ENCODE peak calls at places on chromosomes 4 and X, in six cellular contexts. One of them, this sample, is unnamed.
A peak's percentile ranks its signal among the peaks of the same experiment; 100 is the strongest.

GRCh38 chr4:54971474-54971950 is 153.9 kb downstream of the KDR start:
- DNase-seq in cardiac muscle cell: peak; percentile 74
- DNase-seq in CD8-positive, alpha-beta T cell: no peak
- DNase-seq in fibroblast of mammary gland: peak; percentile 63
- DNase-seq in GM10248: peak; percentile 15
- DNase-seq in HFFc6: peak; percentile 20
- DNase-seq in this sample: no peak

GRCh38 chr4:7273741-7274297 is 81.5 kb downstream of the SORCS2 start:
- DNase-seq in fibroblast of mammary gland: no peak
- DNase-seq in cardiac muscle cell: no peak
- DNase-seq in CD8-positive, alpha-beta T cell: no peak
- DNase-seq in GM10248: no peak
- DNase-seq in HFFc6: no peak
- DNase-seq in this sample: no peak

GRCh38 chr4:185811509-185812364 is at the start of gene SORBS2:
- DNase-seq in CD8-positive, alpha-beta T cell: no peak
- DNase-seq in GM10248: peak; percentile 53
- DNase-seq in fibroblast of mammary gland: peak; percentile 33
- DNase-seq in cardiac muscle cell: peak; percentile 74
- DNase-seq in HFFc6: peak; percentile 28
- DNase-seq in this sample: peak; percentile 26

GRCh38 chrX:1418901-1419544 is 27.1 kb upstream of the SLC25A6 start:
- DNase-seq in fibroblast of mammary gland: no peak
- DNase-seq in HFFc6: no peak
- DNase-seq in CD8-positive, alpha-beta T cell: no peak
- DNase-seq in cardiac muscle cell: no peak
- DNase-seq in GM10248: no peak
- DNase-seq in this sample: no peak

GRCh38 chr4:118587946-118588345 is 97.2 kb upstream of the METTL14 start:
- DNase-seq in GM10248: no peak
- DNase-seq in cardiac muscle cell: no peak
- DNase-seq in fibroblast of mammary gland: no peak
- DNase-seq in CD8-positive, alpha-beta T cell: no peak
- DNase-seq in HFFc6: no peak
- DNase-seq in this sample: no peak

GRCh38 chrX:20197641-20198210 is 56.1 kb upstream of the EIF1AX start:
- DNase-seq in CD8-positive, alpha-beta T cell: no peak
- DNase-seq in HFFc6: peak; percentile 10
- DNase-seq in cardiac muscle cell: no peak
- DNase-seq in GM10248: no peak
- DNase-seq in fibroblast of mammary gland: no peak
- DNase-seq in this sample: no peak

GRCh38 chrX:103628386-103629290 is at the start of gene TCEAL1:
- DNase-seq in CD8-positive, alpha-beta T cell: peak; percentile 31
- DNase-seq in HFFc6: no peak
- DNase-seq in fibroblast of mammary gland: peak; percentile 42
- DNase-seq in GM10248: peak; percentile 30
- DNase-seq in cardiac muscle cell: peak; percentile 37
- DNase-seq in this sample: peak; percentile 23

GRCh38 chr4:126271266-126271665 is 956.5 kb downstream of the FAT4 start:
- DNase-seq in fibroblast of mammary gland: no peak
- DNase-seq in GM10248: no peak
- DNase-seq in HFFc6: no peak
- DNase-seq in CD8-positive, alpha-beta T cell: no peak
- DNase-seq in cardiac muscle cell: peak; percentile 7
- DNase-seq in this sample: no peak

GRCh38 chr4:41358626-41359025 is 101.9 kb downstream of the UCHL1 start:
- DNase-seq in fibroblast of mammary gland: no peak
- DNase-seq in HFFc6: no peak
- DNase-seq in CD8-positive, alpha-beta T cell: no peak
- DNase-seq in GM10248: no peak
- DNase-seq in cardiac muscle cell: no peak
- DNase-seq in this sample: no peak

GRCh38 chr4:134955059-134955458 is 753.5 kb upstream of the PABPC4L start:
- DNase-seq in fibroblast of mammary gland: no peak
- DNase-seq in cardiac muscle cell: no peak
- DNase-seq in GM10248: no peak
- DNase-seq in HFFc6: no peak
- DNase-seq in CD8-positive, alpha-beta T cell: no peak
- DNase-seq in this sample: no peak

GRCh38 chr4:109729155-109729562 is 711 bp downstream of the PLA2G12A start:
- DNase-seq in CD8-positive, alpha-beta T cell: no peak
- DNase-seq in GM10248: no peak
- DNase-seq in fibroblast of mammary gland: no peak
- DNase-seq in HFFc6: no peak
- DNase-seq in cardiac muscle cell: peak; percentile 32
- DNase-seq in this sample: no peak

GRCh38 chr4:24809376-24809775 is 14.0 kb downstream of the SOD3 start:
- DNase-seq in CD8-positive, alpha-beta T cell: no peak
- DNase-seq in fibroblast of mammary gland: no peak
- DNase-seq in cardiac muscle cell: no peak
- DNase-seq in GM10248: no peak
- DNase-seq in HFFc6: no peak
- DNase-seq in this sample: no peak

GRCh38 chrX:134669378-134670098 is 11.3 kb upstream of the PLAC1 start:
- DNase-seq in CD8-positive, alpha-beta T cell: no peak
- DNase-seq in GM10248: no peak
- DNase-seq in fibroblast of mammary gland: peak; percentile 92
- DNase-seq in cardiac muscle cell: peak; percentile 90
- DNase-seq in HFFc6: peak; percentile 89
- DNase-seq in this sample: no peak

GRCh38 chr4:71692198-71692597 is 91.7 kb downstream of the GC start:
- DNase-seq in fibroblast of mammary gland: no peak
- DNase-seq in GM10248: no peak
- DNase-seq in HFFc6: no peak
- DNase-seq in CD8-positive, alpha-beta T cell: no peak
- DNase-seq in cardiac muscle cell: no peak
- DNase-seq in this sample: no peak

GRCh38 chr4:118033148-118034060 is 882 bp upstream of the NDST3 start:
- DNase-seq in fibroblast of mammary gland: peak; percentile 21
- DNase-seq in GM10248: no peak
- DNase-seq in cardiac muscle cell: peak; percentile 50
- DNase-seq in CD8-positive, alpha-beta T cell: no peak
- DNase-seq in HFFc6: peak; percentile 1
- DNase-seq in this sample: peak; percentile 40

GRCh38 chr4:6443035-6444023 is 29.1 kb downstream of the PPP2R2C start:
- DNase-seq in cardiac muscle cell: no peak
- DNase-seq in HFFc6: no peak
- DNase-seq in GM10248: no peak
- DNase-seq in fibroblast of mammary gland: no peak
- DNase-seq in CD8-positive, alpha-beta T cell: no peak
- DNase-seq in this sample: no peak

GRCh38 chr4:38411092-38411491 is 252.9 kb upstream of the KLF3 start:
- DNase-seq in GM10248: peak; percentile 38
- DNase-seq in fibroblast of mammary gland: no peak
- DNase-seq in HFFc6: no peak
- DNase-seq in cardiac muscle cell: no peak
- DNase-seq in CD8-positive, alpha-beta T cell: no peak
- DNase-seq in this sample: no peak

GRCh38 chrX:136767104-136767941 is 13.4 kb downstream of the ARHGEF6 start:
- DNase-seq in CD8-positive, alpha-beta T cell: peak; percentile 58
- DNase-seq in GM10248: peak; percentile 66
- DNase-seq in cardiac muscle cell: peak; percentile 67
- DNase-seq in fibroblast of mammary gland: peak; percentile 49
- DNase-seq in HFFc6: peak; percentile 55
- DNase-seq in this sample: peak; percentile 39

GRCh38 chr4:87354168-87355102 is 31.8 kb upstream of the HSD17B13 start:
- DNase-seq in CD8-positive, alpha-beta T cell: no peak
- DNase-seq in HFFc6: peak; percentile 40
- DNase-seq in GM10248: no peak
- DNase-seq in fibroblast of mammary gland: peak; percentile 66
- DNase-seq in cardiac muscle cell: peak; percentile 30
- DNase-seq in this sample: no peak

GRCh38 chr4:1705732-1706131 is 6.4 kb downstream of the SLBP start:
- DNase-seq in HFFc6: no peak
- DNase-seq in GM10248: no peak
- DNase-seq in CD8-positive, alpha-beta T cell: no peak
- DNase-seq in fibroblast of mammary gland: no peak
- DNase-seq in cardiac muscle cell: no peak
- DNase-seq in this sample: no peak

GRCh38 chr4:2991243-2991642 is 27.9 kb downstream of the GRK4 start:
- DNase-seq in fibroblast of mammary gland: no peak
- DNase-seq in cardiac muscle cell: no peak
- DNase-seq in HFFc6: no peak
- DNase-seq in GM10248: no peak
- DNase-seq in CD8-positive, alpha-beta T cell: no peak
- DNase-seq in this sample: no peak

GRCh38 chrX:97070346-97070745 is 186.6 kb downstream of the RPA4 start:
- DNase-seq in CD8-positive, alpha-beta T cell: no peak
- DNase-seq in fibroblast of mammary gland: peak; percentile 12
- DNase-seq in HFFc6: no peak
- DNase-seq in cardiac muscle cell: no peak
- DNase-seq in GM10248: no peak
- DNase-seq in this sample: no peak

GRCh38 chr4:121696140-121696640 is 590 bp downstream of the ANXA5 start:
- DNase-seq in CD8-positive, alpha-beta T cell: peak; percentile 53
- DNase-seq in cardiac muscle cell: peak; percentile 87
- DNase-seq in GM10248: peak; percentile 32
- DNase-seq in HFFc6: peak; percentile 82
- DNase-seq in fibroblast of mammary gland: peak; percentile 86
- DNase-seq in this sample: peak; percentile 10

GRCh38 chr4:3480528-3481112 is 17.5 kb downstream of the DOK7 start:
- DNase-seq in CD8-positive, alpha-beta T cell: peak; percentile 58
- DNase-seq in GM10248: peak; percentile 87
- DNase-seq in HFFc6: peak; percentile 64
- DNase-seq in cardiac muscle cell: peak; percentile 84
- DNase-seq in fibroblast of mammary gland: peak; percentile 64
- DNase-seq in this sample: peak; percentile 92

GRCh38 chr4:141464366-141464765 is 172.0 kb upstream of the IL15 start:
- DNase-seq in fibroblast of mammary gland: no peak
- DNase-seq in CD8-positive, alpha-beta T cell: no peak
- DNase-seq in GM10248: no peak
- DNase-seq in cardiac muscle cell: no peak
- DNase-seq in HFFc6: no peak
- DNase-seq in this sample: no peak

GRCh38 chr4:82861529-82861928 is 29.4 kb downstream of the SEC31A start:
- DNase-seq in fibroblast of mammary gland: no peak
- DNase-seq in CD8-positive, alpha-beta T cell: no peak
- DNase-seq in GM10248: no peak
- DNase-seq in HFFc6: no peak
- DNase-seq in cardiac muscle cell: no peak
- DNase-seq in this sample: no peak

GRCh38 chr4:55736605-55737183 is 82.9 kb upstream of the EXOC1L start:
- DNase-seq in CD8-positive, alpha-beta T cell: no peak
- DNase-seq in HFFc6: no peak
- DNase-seq in GM10248: peak; percentile 17
- DNase-seq in cardiac muscle cell: peak; percentile 27
- DNase-seq in fibroblast of mammary gland: peak; percentile 30
- DNase-seq in this sample: no peak

GRCh38 chr4:12674184-12674583 is 810.0 kb downstream of the RAB28 start:
- DNase-seq in GM10248: no peak
- DNase-seq in HFFc6: no peak
- DNase-seq in cardiac muscle cell: no peak
- DNase-seq in fibroblast of mammary gland: no peak
- DNase-seq in CD8-positive, alpha-beta T cell: no peak
- DNase-seq in this sample: no peak

GRCh38 chr4:82797591-82798081 is 960 bp downstream of the SCD5 start:
- DNase-seq in fibroblast of mammary gland: no peak
- DNase-seq in cardiac muscle cell: peak; percentile 44
- DNase-seq in CD8-positive, alpha-beta T cell: no peak
- DNase-seq in HFFc6: no peak
- DNase-seq in GM10248: peak; percentile 29
- DNase-seq in this sample: peak; percentile 15

GRCh38 chr4:76108467-76109181 is 34.1 kb downstream of the ART3 start:
- DNase-seq in cardiac muscle cell: peak; percentile 48
- DNase-seq in fibroblast of mammary gland: peak; percentile 58
- DNase-seq in GM10248: no peak
- DNase-seq in HFFc6: no peak
- DNase-seq in CD8-positive, alpha-beta T cell: no peak
- DNase-seq in this sample: no peak

GRCh38 chr4:76106442-76106841 is 31.9 kb downstream of the ART3 start:
- DNase-seq in cardiac muscle cell: no peak
- DNase-seq in CD8-positive, alpha-beta T cell: no peak
- DNase-seq in HFFc6: no peak
- DNase-seq in fibroblast of mammary gland: no peak
- DNase-seq in GM10248: no peak
- DNase-seq in this sample: no peak

GRCh38 chr4:76105652-76106051 is 31.1 kb downstream of the ART3 start:
- DNase-seq in GM10248: no peak
- DNase-seq in HFFc6: no peak
- DNase-seq in fibroblast of mammary gland: no peak
- DNase-seq in CD8-positive, alpha-beta T cell: no peak
- DNase-seq in cardiac muscle cell: no peak
- DNase-seq in this sample: no peak
- TF ChIP-seq CTCF in GM10248: no peak
- TF ChIP-seq CTCF in HFFc6: no peak
- TF ChIP-seq CTCF in fibroblast of mammary gland: no peak
- TF ChIP-seq CTCF in CD8-positive, alpha-beta T cell: no peak
- TF ChIP-seq CTCF in cardiac muscle cell: no peak
- TF ChIP-seq CTCF in this sample: no peak

DNA sequence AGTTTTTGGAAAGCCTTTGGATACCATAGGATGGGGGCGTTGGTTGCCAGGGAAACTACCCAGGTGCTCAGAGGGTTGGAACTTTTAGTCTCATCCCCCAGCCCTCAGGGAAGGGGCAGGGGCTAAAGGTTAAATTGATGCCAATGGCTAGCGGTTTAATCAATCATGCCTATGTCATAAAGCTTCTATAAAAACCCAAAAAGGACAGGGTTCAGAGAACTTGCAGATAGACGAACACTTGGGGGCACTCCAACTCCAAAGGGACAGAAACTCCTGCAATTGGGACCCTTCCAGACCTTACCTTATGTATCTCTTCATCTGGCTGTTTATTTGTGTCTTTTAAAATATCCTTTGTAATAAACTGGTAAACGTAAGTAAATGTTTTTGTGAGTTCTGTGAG is 30.0 kb upstream of the GPR173 start:
- DNase-seq in cardiac muscle cell: no peak
- DNase-seq in CD8-positive, alpha-beta T cell: no peak
- DNase-seq in fibroblast of mammary gland: peak; percentile 8
- DNase-seq in HFFc6: no peak
- DNase-seq in GM10248: no peak
- DNase-seq in this sample: no peak
- TF ChIP-seq CTCF in cardiac muscle cell: no peak
- TF ChIP-seq CTCF in CD8-positive, alpha-beta T cell: no peak
- TF ChIP-seq CTCF in fibroblast of mammary gland: peak; percentile 9
- TF ChIP-seq CTCF in HFFc6: peak; percentile 11
- TF ChIP-seq CTCF in GM10248: no peak
- TF ChIP-seq CTCF in this sample: no peak

GRCh38 chrX:82676386-82676785 is 831.7 kb upstream of the POU3F4 start:
- DNase-seq in cardiac muscle cell: no peak
- DNase-seq in GM10248: no peak
- DNase-seq in fibroblast of mammary gland: peak; percentile 3
- DNase-seq in CD8-positive, alpha-beta T cell: no peak
- DNase-seq in HFFc6: no peak
- DNase-seq in this sample: no peak
- TF ChIP-seq CTCF in cardiac muscle cell: no peak
- TF ChIP-seq CTCF in GM10248: no peak
- TF ChIP-seq CTCF in fibroblast of mammary gland: peak; percentile 19
- TF ChIP-seq CTCF in CD8-positive, alpha-beta T cell: no peak
- TF ChIP-seq CTCF in HFFc6: peak; percentile 55
- TF ChIP-seq CTCF in this sample: peak; percentile 50

DNA sequence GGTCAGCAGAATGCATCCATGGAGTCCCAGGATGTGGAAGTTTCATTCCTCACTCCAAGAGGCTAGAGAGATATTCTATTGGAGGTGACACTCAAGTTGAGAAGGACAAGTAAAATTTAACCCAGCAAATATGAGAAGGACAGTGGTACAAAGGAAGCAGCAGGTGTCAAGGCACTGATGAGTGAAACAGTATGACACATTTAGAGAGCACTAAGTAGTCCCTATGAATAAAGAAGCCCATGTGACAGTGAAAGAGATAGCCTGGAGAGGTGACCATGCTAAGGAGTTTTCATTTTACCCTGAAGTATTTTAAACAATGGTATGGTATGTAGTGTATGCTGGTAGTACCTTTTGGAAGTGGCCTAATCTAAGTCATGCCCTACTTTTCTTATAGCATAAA is 9.2 kb downstream of the BMX start:
- DNase-seq in cardiac muscle cell: no peak
- DNase-seq in CD8-positive, alpha-beta T cell: no peak
- DNase-seq in GM10248: no peak
- DNase-seq in fibroblast of mammary gland: no peak
- DNase-seq in HFFc6: no peak
- DNase-seq in this sample: no peak
- TF ChIP-seq CTCF in cardiac muscle cell: no peak
- TF ChIP-seq CTCF in CD8-positive, alpha-beta T cell: no peak
- TF ChIP-seq CTCF in GM10248: no peak
- TF ChIP-seq CTCF in fibroblast of mammary gland: no peak
- TF ChIP-seq CTCF in HFFc6: no peak
- TF ChIP-seq CTCF in this sample: no peak